ENCODE peak calls at places on chromosome 20, in ten cellular contexts. Z is psoas muscle, H is omental fat pad, C is AG09319, L is OCI-LY7, B is suprapubic skin, P is brain microvascular endothelial cell, M is GM20000, I is foreskin fibroblast, R is heart right ventricle. N is an unnamed sample.

GRCh38 chr20:19308151-19308550 is 95.7 kb downstream of the SLC24A3 start:
- DNase-seq in R (no peak), P (no peak), M (no peak), B (no peak), Z (no peak), C (no peak), I (no peak), L (no peak), H (no peak), N (peak)

GRCh38 chr20:25282796-25283195 is 34.9 kb downstream of the PYGB start:
- DNase-seq in B (peak), R (no peak), I (no peak), M (no peak), H (peak), C (no peak), P (no peak), Z (no peak), L (no peak), N (no peak)

GRCh38 chr20:62651285-62652021 is 9.2 kb downstream of the SLCO4A1 start:
- DNase-seq in H (peak), B (peak), P (peak), M (peak), Z (peak), C (no peak), R (peak), I (peak), L (peak), N (no peak)

GRCh38 chr20:16064991-16065707 is 508.1 kb downstream of the KIF16B start:
- DNase-seq in M (no peak), Z (no peak), R (no peak), H (no peak), L (no peak), C (no peak), B (no peak), P (no peak), I (no peak), N (no peak)

GRCh38 chr20:58550661-58551060 is 35.5 kb upstream of the APCDD1L start:
- DNase-seq in B (no peak), H (no peak), M (no peak), P (peak), C (peak), I (peak), R (no peak), Z (no peak), L (no peak), N (peak)

GRCh38 chr20:1388706-1389483 is 4.0 kb downstream of the FKBP1A start:
- DNase-seq in R (no peak), B (no peak), I (no peak), C (no peak), L (no peak), P (no peak), H (no peak), Z (no peak), M (no peak), N (no peak)

GRCh38 chr20:31633339-31633914 is 4.3 kb upstream of the COX4I2 start:
- DNase-seq in B (no peak), R (peak), M (no peak), H (no peak), C (no peak), P (no peak), I (peak), L (no peak), Z (no peak), N (no peak)

GRCh38 chr20:24968278-24968677 is 19.2 kb downstream of the CST7 start:
- DNase-seq in P (no peak), B (peak), H (no peak), L (no peak), M (no peak), R (no peak), C (no peak), Z (no peak), I (no peak), N (no peak)

GRCh38 chr20:10524643-10525042 is 89.5 kb downstream of the SLX4IP start:
- DNase-seq in I (no peak), H (no peak), P (peak), M (no peak), Z (no peak), B (no peak), R (no peak), L (no peak), C (no peak), N (no peak)

GRCh38 chr20:53827996-53828672 is 234.5 kb upstream of the ZNF217 start:
- DNase-seq in H (no peak), B (no peak), C (peak), M (no peak), Z (no peak), R (no peak), I (peak), P (peak), L (no peak), N (no peak)

GRCh38 chr20:59747671-59748515 is 143.6 kb downstream of the PHACTR3 start:
- DNase-seq in H (no peak), P (no peak), L (no peak), R (no peak), Z (no peak), M (no peak), I (no peak), C (no peak), B (no peak), N (no peak)

GRCh38 chr20:53678990-53679596 is 85.5 kb upstream of the ZNF217 start:
- DNase-seq in I (no peak), M (no peak), H (no peak), B (no peak), R (no peak), L (no peak), Z (no peak), C (no peak), P (no peak), N (no peak)

GRCh38 chr20:44586289-44586911 is 4.0 kb downstream of the PKIG start:
- DNase-seq in C (no peak), Z (no peak), R (no peak), B (no peak), I (no peak), P (no peak), L (peak), M (peak), H (no peak), N (no peak)

GRCh38 chr20:42366626-42367025 is 748.4 kb upstream of the CHD6 start:
- DNase-seq in I (no peak), R (no peak), Z (no peak), C (no peak), L (no peak), M (no peak), H (no peak), P (no peak), B (no peak), N (no peak)

GRCh38 chr20:9062066-9062465 is 6.8 kb upstream of the PLCB4 start:
- DNase-seq in P (no peak), H (no peak), R (no peak), C (no peak), M (no peak), B (no peak), L (no peak), I (no peak), Z (no peak), N (no peak)

GRCh38 chr20:47502801-47503239 is 1.1 kb downstream of the NCOA3 start:
- DNase-seq in H (no peak), Z (no peak), R (no peak), I (peak), B (peak), M (no peak), L (peak), C (peak), P (peak), N (no peak)

GRCh38 chr20:20710847-20711315 is 1.6 kb downstream of the RALGAPA2 start:
- DNase-seq in C (no peak), I (no peak), L (peak), H (no peak), R (no peak), P (no peak), Z (no peak), B (no peak), M (peak), N (no peak)

GRCh38 chr20:47620808-47621805 is 119.4 kb downstream of the NCOA3 start:
- DNase-seq in C (peak), Z (no peak), I (peak), M (peak), R (no peak), H (no peak), B (no peak), P (peak), L (peak), N (no peak)

GRCh38 chr20:46959081-46959692 is 64.5 kb downstream of the EYA2 start:
- DNase-seq in B (no peak), P (peak), C (peak), M (no peak), R (no peak), H (no peak), I (peak), Z (no peak), L (no peak), N (no peak)

GRCh38 chr20:31596831-31597482 is 8.1 kb upstream of the ID1 start:
- DNase-seq in B (no peak), R (no peak), C (no peak), P (no peak), M (no peak), H (no peak), L (no peak), Z (no peak), I (no peak), N (no peak)

GRCh38 chr20:32649697-32650471 is 23.9 kb downstream of the C20orf203 start:
- DNase-seq in Z (no peak), I (no peak), C (no peak), P (no peak), L (no peak), H (no peak), B (no peak), M (no peak), R (no peak), N (no peak)

GRCh38 chr20:32655903-32656500 is 17.7 kb downstream of the C20orf203 start:
- DNase-seq in L (no peak), C (no peak), P (no peak), I (no peak), H (no peak), M (no peak), R (no peak), B (no peak), Z (no peak), N (no peak)

GRCh38 chr20:32651537-32651936 is 22.2 kb downstream of the C20orf203 start:
- DNase-seq in P (no peak), H (no peak), R (no peak), L (peak), Z (no peak), B (no peak), I (no peak), C (no peak), M (no peak), N (no peak)

GRCh38 chr20:32650545-32650944 is 23.2 kb downstream of the C20orf203 start:
- DNase-seq in L (no peak), Z (no peak), M (no peak), I (no peak), R (no peak), C (no peak), P (no peak), B (no peak), H (no peak), N (no peak)

DNA sequence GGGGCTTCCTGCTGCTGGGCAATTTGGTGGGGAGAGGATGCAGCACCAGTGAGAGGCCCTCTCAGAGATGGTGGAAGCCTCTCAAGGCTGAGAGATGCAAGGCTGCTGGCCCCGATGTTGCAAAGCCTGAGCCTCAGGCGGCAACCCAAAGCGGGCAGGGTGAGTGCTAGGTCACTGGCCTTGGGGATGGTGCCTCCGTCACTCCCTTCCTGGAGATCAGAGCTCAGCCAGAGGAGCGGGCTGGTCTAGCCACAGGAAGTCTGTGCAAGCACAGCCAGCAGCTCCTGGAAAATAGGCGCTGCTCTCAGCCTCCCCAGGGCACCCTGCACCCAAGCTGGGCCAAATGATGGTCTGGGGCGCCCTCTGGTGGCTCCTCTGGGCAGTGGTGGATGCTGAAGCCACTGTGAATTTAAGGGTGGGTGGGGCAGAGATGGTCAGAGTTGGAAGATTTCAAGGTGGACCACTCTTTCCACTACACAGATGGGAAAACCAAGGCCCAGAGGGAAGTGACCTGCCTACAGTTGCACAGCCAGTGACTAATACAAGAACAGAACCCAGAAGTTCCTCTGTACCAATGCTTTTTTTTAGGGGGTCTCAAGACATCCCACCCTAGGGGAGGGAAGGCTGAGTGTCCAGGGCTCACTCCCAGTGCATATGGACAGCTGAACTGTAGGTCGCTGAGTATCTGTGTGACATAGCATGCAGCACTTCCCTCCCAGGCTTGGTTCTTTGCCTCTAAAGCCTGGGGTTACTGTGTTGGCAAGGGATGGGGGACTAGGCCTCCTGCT is 20.8 kb downstream of the C20orf203 start:
- DNase-seq in C (peak), I (peak), P (peak), M (peak), H (peak), L (peak), R (peak), Z (peak), B (peak), N (peak)
- TF ChIP-seq CTCF in C (peak), I (peak), P (peak), M (peak), H (peak), L (peak), R (peak), Z (peak), B (peak), N (peak)

GRCh38 chr20:34075647-34076046 is 36.4 kb downstream of the EIF2S2 start:
- DNase-seq in B (no peak), Z (no peak), I (no peak), H (no peak), L (no peak), C (no peak), M (no peak), P (no peak), R (no peak), N (no peak)
- TF ChIP-seq CTCF in B (no peak), Z (no peak), I (no peak), H (no peak), L (peak), C (no peak), M (no peak), P (peak), R (no peak), N (no peak)

GRCh38 chr20:51335329-51335841 is 207.1 kb downstream of the NFATC2 start:
- DNase-seq in L (no peak), Z (no peak), R (no peak), B (no peak), H (no peak), C (peak), I (peak), P (peak), M (peak), N (no peak)
- TF ChIP-seq CTCF in L (no peak), Z (no peak), R (no peak), B (no peak), H (no peak), C (no peak), I (no peak), P (no peak), M (no peak), N (peak)

DNA sequence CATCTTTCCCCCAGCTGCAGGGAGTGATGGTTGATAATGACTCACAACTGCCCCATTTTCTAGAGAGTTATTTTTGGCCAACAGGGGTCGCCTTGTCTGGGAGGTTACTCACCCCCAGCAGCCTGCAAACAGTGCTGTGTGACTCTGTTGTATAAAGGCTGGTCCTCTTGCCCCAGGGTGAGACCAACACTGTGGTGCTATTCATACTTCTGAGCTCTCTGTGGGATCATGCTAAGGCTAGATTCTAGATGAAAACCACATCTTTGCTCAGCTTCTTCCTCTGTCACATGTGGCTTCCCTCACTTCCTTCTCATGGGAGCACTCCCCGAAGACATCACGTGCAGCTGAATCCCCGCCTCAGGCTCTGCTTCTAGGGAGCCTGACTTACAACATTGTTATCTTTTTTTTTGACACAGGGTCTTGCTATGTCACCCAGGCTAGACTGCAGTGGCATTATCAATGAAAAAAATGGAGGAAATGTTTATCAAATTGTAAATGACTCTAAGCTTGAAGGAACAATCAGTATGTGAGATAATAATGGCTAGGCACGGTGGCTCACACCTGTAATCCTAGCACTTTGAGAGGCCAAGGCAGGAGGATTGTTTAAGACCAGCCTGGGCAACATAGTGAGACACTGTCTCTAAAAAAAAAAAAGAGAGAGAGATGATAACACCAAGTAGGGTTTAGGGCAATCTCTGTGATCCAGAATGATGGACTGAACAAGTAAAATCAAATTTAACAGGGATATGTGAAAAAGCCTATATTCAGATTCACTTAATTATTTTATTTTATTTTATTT is 55.7 kb upstream of the SLC23A2 start:
- DNase-seq in M (peak), L (peak), R (peak), B (no peak), P (peak), C (no peak), H (no peak), Z (no peak), I (peak), N (no peak)
- TF ChIP-seq CTCF in M (peak), L (peak), R (peak), B (no peak), P (peak), C (peak), H (no peak), Z (no peak), I (peak), N (peak)

GRCh38 chr20:40073535-40074111 is 615.4 kb downstream of the MAFB start:
- DNase-seq in P (peak), Z (no peak), R (no peak), B (no peak), H (no peak), I (no peak), M (no peak), C (no peak), L (no peak), N (no peak)

DNA sequence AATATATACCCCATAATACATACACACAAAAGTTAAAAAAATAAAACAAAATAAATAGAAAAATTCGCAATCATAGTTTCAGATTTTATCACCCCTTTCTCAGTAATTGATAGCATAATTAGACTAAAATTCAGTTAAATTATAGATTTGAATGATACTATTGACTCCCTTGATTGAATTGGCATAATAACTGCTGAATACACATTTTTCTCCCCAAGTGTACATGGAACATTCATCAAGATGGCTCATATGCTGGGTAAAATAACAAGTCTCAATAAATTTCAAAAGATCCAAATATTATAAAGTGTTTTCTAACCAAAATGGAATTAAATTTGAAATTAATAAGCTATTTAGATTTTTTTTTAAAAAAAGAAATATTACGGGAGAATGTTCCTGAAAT is 616.1 kb downstream of the MAFB start:
- DNase-seq in P (no peak), I (no peak), L (no peak), M (no peak), H (no peak), R (no peak), Z (no peak), B (no peak), C (no peak), N (no peak)
- TF ChIP-seq CTCF in P (no peak), I (no peak), L (no peak), M (no peak), H (no peak), R (no peak), Z (no peak), B (no peak), C (no peak), N (no peak)

DNA sequence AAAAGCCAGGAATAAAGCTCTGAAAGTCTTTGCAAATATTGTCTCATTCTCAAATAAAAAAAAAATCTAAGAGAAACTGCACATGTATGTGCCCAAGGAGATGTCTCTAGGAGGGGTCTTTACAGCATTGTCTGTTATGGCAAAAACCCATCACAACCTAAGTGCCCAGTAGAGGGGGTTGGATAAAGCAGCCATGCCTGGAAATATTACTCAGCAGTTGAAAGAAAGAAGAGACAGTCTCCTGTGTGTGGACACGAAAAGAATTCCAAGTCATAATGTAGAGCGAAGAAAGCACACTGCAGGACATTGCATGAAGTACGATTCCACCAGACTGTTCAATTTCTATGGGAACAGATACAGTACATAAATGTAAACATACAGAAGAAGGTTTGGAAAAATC is 7.3 kb upstream of the TGM2 start:
- DNase-seq in Z (no peak), I (no peak), R (no peak), B (no peak), M (no peak), C (no peak), P (peak), L (no peak), H (no peak), N (no peak)
- TF ChIP-seq CTCF in Z (no peak), I (no peak), R (no peak), B (no peak), M (no peak), C (peak), P (peak), L (peak), H (no peak), N (peak)

GRCh38 chr20:57092112-57092899 is 174.1 kb downstream of the BMP7 start:
- DNase-seq in L (peak), P (peak), H (no peak), Z (peak), I (peak), R (peak), C (no peak), B (peak), M (peak), N (no peak)
- TF ChIP-seq CTCF in L (peak), P (peak), H (no peak), Z (peak), I (peak), R (peak), C (peak), B (peak), M (peak), N (peak)

DNA sequence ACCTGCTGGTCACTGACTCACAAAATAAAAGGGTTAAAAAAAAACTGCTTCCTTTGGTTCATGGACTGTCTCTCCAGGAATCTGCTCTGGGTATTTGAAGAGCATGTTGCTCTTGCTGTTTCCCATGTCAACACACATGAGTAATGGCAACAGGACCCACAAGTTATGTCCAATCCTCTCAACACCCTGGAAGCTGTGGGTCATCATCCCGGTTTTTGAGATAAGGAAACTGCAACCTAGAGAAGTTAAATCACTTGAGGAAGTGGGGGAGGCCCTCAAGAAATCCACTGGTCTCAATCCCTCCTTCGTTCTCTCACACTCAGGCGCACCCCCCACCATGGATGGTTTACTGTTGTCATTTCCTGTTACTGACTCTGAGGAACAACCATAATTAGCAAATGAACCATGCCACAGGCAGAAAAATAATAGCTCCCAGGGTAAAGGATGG is 12.4 kb downstream of the MAP1LC3A start:
- DNase-seq in B (no peak), R (no peak), P (peak), L (no peak), I (no peak), M (no peak), C (no peak), Z (no peak), H (no peak), N (no peak)
- TF ChIP-seq CTCF in B (no peak), R (no peak), P (no peak), L (no peak), I (no peak), M (no peak), C (no peak), Z (no peak), H (no peak), N (no peak)

N was measured in osteocyte.